ENCODE peak calls at places on chromosomes 7 and 10, in five cellular contexts. Q is fibroblast of the aortic adventitia, L is right atrium auricular region, J is lower lobe of right lung, X is neural progenitor cell. H is an unnamed sample.

GRCh38 chr7:158102897-158103296 is 484.7 kb downstream of the PTPRN2 start:
- DNase-seq in Q (no peak), L (peak; percentile 43), J (no peak), X (no peak), H (peak; percentile 60)

GRCh38 chr7:140618291-140618690 is 22.3 kb downstream of the DENND2A start:
- DNase-seq in Q (no peak), L (no peak), J (no peak), X (no peak), H (no peak)

GRCh38 chr10:86123304-86123703 is 243.3 kb downstream of the GRID1 start:
- DNase-seq in Q (no peak), L (no peak), J (no peak), X (no peak), H (no peak)

GRCh38 chr10:110208614-110209398 is 1.4 kb downstream of the MXI1 start:
- DNase-seq in Q (peak; percentile 47), L (no peak), J (no peak), X (peak; percentile 46), H (no peak)

GRCh38 chr7:34133356-34133982 is 228.1 kb downstream of the BMPER start:
- DNase-seq in Q (peak; percentile 85), L (no peak), J (no peak), X (no peak), H (no peak)

GRCh38 chr7:24406053-24406561 is 122.1 kb downstream of the NPY start:
- DNase-seq in Q (no peak), L (no peak), J (no peak), X (no peak), H (no peak)

GRCh38 chr10:63197304-63198092 is 64.4 kb downstream of the NRBF2 start:
- DNase-seq in Q (peak; percentile 95), L (no peak), J (no peak), X (no peak), H (no peak)

GRCh38 chr10:130968511-130968910 is 343.0 kb downstream of the TCERG1L start:
- DNase-seq in Q (no peak), L (no peak), J (no peak), X (no peak), H (peak; percentile 27)

GRCh38 chr7:70317356-70317755 is 719.1 kb downstream of the AUTS2 start:
- DNase-seq in Q (peak; percentile 34), L (no peak), J (no peak), X (no peak), H (no peak)

GRCh38 chr10:50501478-50501877 is 122.3 kb downstream of the SGMS1 start:
- DNase-seq in Q (peak; percentile 54), L (no peak), J (no peak), X (no peak), H (no peak)

GRCh38 chr7:100516135-100516812 is 22.7 kb upstream of the AGFG2 start:
- DNase-seq in Q (peak; percentile 97), L (peak; percentile 60), J (no peak), X (peak; percentile 12), H (no peak)

GRCh38 chr10:24857001-24857695 is 95.3 kb downstream of the PRTFDC1 start:
- DNase-seq in Q (no peak), L (no peak), J (no peak), X (no peak), H (no peak)

GRCh38 chr7:15440482-15440881 is 121.3 kb downstream of the AGMO start:
- DNase-seq in Q (no peak), L (no peak), J (no peak), X (no peak), H (no peak)

GRCh38 chr10:77671594-77672252 is 34.1 kb upstream of the KCNMA1 start:
- DNase-seq in Q (no peak), L (no peak), J (no peak), X (no peak), H (no peak)

GRCh38 chr7:100584677-100585510 is 1.0 kb downstream of the LRCH4 start:
- DNase-seq in Q (peak; percentile 89), L (no peak), J (peak; percentile 59), X (peak; percentile 91), H (no peak)

GRCh38 chr7:135704074-135704473 is 23.9 kb downstream of the SLC13A4 start:
- DNase-seq in Q (no peak), L (no peak), J (no peak), X (peak; percentile 60), H (no peak)
- TF ChIP-seq CTCF in Q (peak; percentile 6), L (no peak), J (no peak), X (peak; percentile 61), H (peak; percentile 15)

DNA sequence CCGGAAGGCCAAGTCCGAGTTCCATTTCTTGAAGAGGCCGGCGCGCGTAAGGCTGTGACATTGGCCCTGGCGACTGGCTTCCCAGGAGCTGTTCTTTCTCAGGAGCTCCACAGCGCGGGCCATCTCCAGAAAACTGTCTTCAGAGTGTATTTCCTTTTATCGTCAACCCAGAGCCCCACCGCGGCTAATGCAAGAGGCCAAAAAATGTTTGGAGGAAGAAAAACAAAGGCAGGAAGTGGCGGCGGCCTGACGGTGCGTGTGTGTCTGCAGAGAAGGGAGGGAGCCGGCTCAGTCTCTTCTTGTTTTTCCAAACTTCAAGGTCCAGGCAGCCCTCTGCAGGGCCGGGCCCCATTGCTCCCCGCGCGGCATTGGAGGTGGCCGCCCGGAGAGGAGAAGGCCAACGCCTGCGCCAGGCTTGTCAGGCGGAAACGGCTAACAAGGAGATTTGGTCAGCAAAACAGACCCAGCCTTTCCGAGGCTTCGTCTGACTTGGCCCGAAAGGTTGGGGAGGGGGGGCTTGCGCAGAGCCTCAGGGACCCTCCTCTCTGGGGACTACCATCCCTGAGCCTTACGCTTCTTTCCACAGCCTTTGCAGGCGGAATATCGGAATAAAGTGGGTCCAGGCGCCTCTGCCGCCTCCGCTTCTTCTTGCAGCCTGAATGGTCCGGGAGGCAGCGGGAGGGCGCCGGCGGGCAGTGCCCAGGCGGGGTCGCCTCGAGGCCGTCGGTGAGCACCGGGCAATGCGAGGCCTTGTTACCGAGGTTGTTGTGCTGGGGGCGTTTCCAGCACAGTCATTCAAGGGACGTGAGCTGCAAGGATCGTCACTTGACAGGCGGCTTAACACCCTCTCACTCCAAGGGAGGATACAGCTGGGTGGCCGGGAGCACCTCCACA is 3.9 kb upstream of the HOXA11 start:
- DNase-seq in Q (peak; percentile 28), L (no peak), J (no peak), X (no peak), H (no peak)
- TF ChIP-seq CTCF in Q (no peak), L (no peak), J (no peak), X (no peak), H (no peak)

GRCh38 chr7:37918526-37918925 is 1.9 kb upstream of the SFRP4 start:
- DNase-seq in Q (no peak), L (no peak), J (no peak), X (no peak), H (no peak)
- TF ChIP-seq CTCF in Q (peak; percentile 14), L (no peak), J (no peak), X (peak; percentile 34), H (no peak)

DNA sequence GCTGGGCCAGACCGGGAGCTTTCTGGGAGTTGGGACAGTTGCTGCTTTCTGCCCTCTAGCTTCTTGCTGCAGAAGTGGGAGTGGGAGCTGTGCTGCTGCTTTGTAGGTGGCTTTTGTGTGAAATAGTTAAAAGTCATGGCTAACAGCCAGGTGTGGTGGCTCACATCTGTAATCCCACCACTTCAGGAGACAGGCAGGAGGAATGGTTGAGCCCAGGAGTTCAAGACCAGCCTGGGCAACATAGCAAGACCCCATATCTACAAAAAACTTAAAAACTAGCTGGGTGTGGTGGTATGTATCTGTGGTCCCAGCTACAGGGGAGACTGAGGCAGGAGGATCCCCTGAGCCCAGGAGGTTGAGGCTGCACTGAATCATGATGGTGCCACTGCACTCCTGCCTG is 13.7 kb downstream of the TACR2 start:
- DNase-seq in Q (no peak), L (no peak), J (no peak), X (no peak), H (no peak)
- TF ChIP-seq CTCF in Q (no peak), L (no peak), J (no peak), X (no peak), H (no peak)

GRCh38 chr10:103481974-103482531 is 3.0 kb upstream of the CALHM3 start:
- DNase-seq in Q (peak; percentile 88), L (no peak), J (no peak), X (peak; percentile 71), H (no peak)
- TF ChIP-seq CTCF in Q (peak; percentile 78), L (peak; percentile 48), J (peak; percentile 68), X (peak; percentile 64), H (peak; percentile 76)

GRCh38 chr7:9498303-9498702 is 1064.9 kb downstream of the NXPH1 start:
- DNase-seq in Q (no peak), L (no peak), J (no peak), X (no peak), H (no peak)
- TF ChIP-seq CTCF in Q (no peak), L (no peak), J (no peak), X (no peak), H (peak; percentile 20)